ENCODE peak calls at places on chromosomes 11 and 22, in five cellular contexts. One of them, this sample, is unnamed.
A peak's percentile ranks its signal among the peaks of the same experiment; 100 is the strongest.

GRCh38 chr11:1568451-1568911 is 3.6 kb downstream of the DUSP8 start:
- DNase-seq in HEK293T: no peak
- DNase-seq in SK-N-SH: peak; percentile 34
- DNase-seq in HepG2: no peak
- DNase-seq in GM12878: no peak
- DNase-seq in this sample: no peak

GRCh38 chr11:117449111-117449693 is 121.5 kb downstream of the CEP164 start:
- DNase-seq in GM12878: no peak
- DNase-seq in HepG2: no peak
- DNase-seq in HEK293T: no peak
- DNase-seq in SK-N-SH: no peak
- DNase-seq in this sample: no peak

GRCh38 chr11:75163917-75164316 is 13.0 kb downstream of the SLCO2B1 start:
- DNase-seq in SK-N-SH: no peak
- DNase-seq in HEK293T: no peak
- DNase-seq in HepG2: no peak
- DNase-seq in GM12878: no peak
- DNase-seq in this sample: no peak

GRCh38 chr11:119651802-119652584 is 77.0 kb downstream of the NECTIN1 start:
- DNase-seq in HepG2: no peak
- DNase-seq in SK-N-SH: no peak
- DNase-seq in GM12878: no peak
- DNase-seq in HEK293T: no peak
- DNase-seq in this sample: no peak

GRCh38 chr11:100903284-100903683 is 216.2 kb downstream of the ARHGAP42 start:
- DNase-seq in GM12878: no peak
- DNase-seq in HEK293T: no peak
- DNase-seq in HepG2: no peak
- DNase-seq in SK-N-SH: no peak
- DNase-seq in this sample: no peak

GRCh38 chr11:107791343-107792048 is 67.1 kb downstream of the SLC35F2 start:
- DNase-seq in GM12878: no peak
- DNase-seq in HEK293T: no peak
- DNase-seq in SK-N-SH: no peak
- DNase-seq in HepG2: no peak
- DNase-seq in this sample: no peak

GRCh38 chr11:65083134-65083833 is 556 bp downstream of the CDCA5 start:
- DNase-seq in HEK293T: no peak
- DNase-seq in HepG2: no peak
- DNase-seq in SK-N-SH: peak; percentile 24
- DNase-seq in GM12878: no peak
- DNase-seq in this sample: peak; percentile 48

GRCh38 chr11:62898027-62898426 is 17.3 kb downstream of the SLC3A2 start:
- DNase-seq in GM12878: no peak
- DNase-seq in HEK293T: no peak
- DNase-seq in HepG2: no peak
- DNase-seq in SK-N-SH: no peak
- DNase-seq in this sample: no peak

GRCh38 chr22:38125731-38126344 is 15.4 kb upstream of the BAIAP2L2 start:
- DNase-seq in SK-N-SH: no peak
- DNase-seq in GM12878: no peak
- DNase-seq in HEK293T: no peak
- DNase-seq in HepG2: no peak
- DNase-seq in this sample: no peak

GRCh38 chr11:68347841-68348240 is 35.5 kb downstream of the LRP5 start:
- DNase-seq in SK-N-SH: no peak
- DNase-seq in GM12878: no peak
- DNase-seq in HepG2: no peak
- DNase-seq in HEK293T: no peak
- DNase-seq in this sample: no peak

GRCh38 chr22:23376256-23376655 is 195.9 kb downstream of the BCR start:
- DNase-seq in HEK293T: peak; percentile 69
- DNase-seq in GM12878: peak; percentile 1
- DNase-seq in HepG2: peak; percentile 18
- DNase-seq in SK-N-SH: no peak
- DNase-seq in this sample: peak; percentile 56

GRCh38 chr11:17550455-17551346 is 3.6 kb downstream of the OTOG start:
- DNase-seq in HEK293T: no peak
- DNase-seq in GM12878: no peak
- DNase-seq in SK-N-SH: no peak
- DNase-seq in HepG2: no peak
- DNase-seq in this sample: no peak

GRCh38 chr11:21707116-21707769 is 485.6 kb upstream of the ANO5 start:
- DNase-seq in SK-N-SH: no peak
- DNase-seq in HEK293T: no peak
- DNase-seq in GM12878: no peak
- DNase-seq in HepG2: no peak
- DNase-seq in this sample: no peak

GRCh38 chr22:17047656-17048055 is 37.1 kb upstream of the IL17RA start:
- DNase-seq in HepG2: no peak
- DNase-seq in HEK293T: no peak
- DNase-seq in GM12878: no peak
- DNase-seq in SK-N-SH: no peak
- DNase-seq in this sample: no peak

GRCh38 chr11:6442441-6442840 is 1.7 kb upstream of the HPX start:
- DNase-seq in SK-N-SH: no peak
- DNase-seq in GM12878: no peak
- DNase-seq in HEK293T: no peak
- DNase-seq in HepG2: no peak
- DNase-seq in this sample: no peak

GRCh38 chr22:31604746-31605705 is 57.0 kb downstream of the PISD start:
- DNase-seq in GM12878: no peak
- DNase-seq in HEK293T: no peak
- DNase-seq in SK-N-SH: no peak
- DNase-seq in HepG2: peak; percentile 39
- DNase-seq in this sample: no peak

GRCh38 chr11:19598876-19599275 is 113.8 kb upstream of the NAV2 start:
- DNase-seq in HepG2: no peak
- DNase-seq in HEK293T: no peak
- DNase-seq in GM12878: no peak
- DNase-seq in SK-N-SH: no peak
- DNase-seq in this sample: no peak

GRCh38 chr22:48855593-48856307 is 971.9 kb downstream of the BRD1 start:
- DNase-seq in HepG2: no peak
- DNase-seq in GM12878: no peak
- DNase-seq in SK-N-SH: no peak
- DNase-seq in HEK293T: no peak
- DNase-seq in this sample: no peak

GRCh38 chr11:115384236-115384635 is 120.0 kb downstream of the CADM1 start:
- DNase-seq in HepG2: no peak
- DNase-seq in HEK293T: no peak
- DNase-seq in SK-N-SH: no peak
- DNase-seq in GM12878: no peak
- DNase-seq in this sample: no peak

GRCh38 chr11:66231561-66231960 is 36.9 kb upstream of the RAB1B start:
- DNase-seq in GM12878: no peak
- DNase-seq in SK-N-SH: no peak
- DNase-seq in HepG2: no peak
- DNase-seq in HEK293T: no peak
- DNase-seq in this sample: no peak
- TF ChIP-seq FOXM1 in GM12878: no peak
- TF ChIP-seq FOXM1 in SK-N-SH: no peak
- TF ChIP-seq FOXM1 in HepG2: no peak
- TF ChIP-seq FOXM1 in HEK293T: no peak
- TF ChIP-seq FOXM1 in this sample: no peak

DNA sequence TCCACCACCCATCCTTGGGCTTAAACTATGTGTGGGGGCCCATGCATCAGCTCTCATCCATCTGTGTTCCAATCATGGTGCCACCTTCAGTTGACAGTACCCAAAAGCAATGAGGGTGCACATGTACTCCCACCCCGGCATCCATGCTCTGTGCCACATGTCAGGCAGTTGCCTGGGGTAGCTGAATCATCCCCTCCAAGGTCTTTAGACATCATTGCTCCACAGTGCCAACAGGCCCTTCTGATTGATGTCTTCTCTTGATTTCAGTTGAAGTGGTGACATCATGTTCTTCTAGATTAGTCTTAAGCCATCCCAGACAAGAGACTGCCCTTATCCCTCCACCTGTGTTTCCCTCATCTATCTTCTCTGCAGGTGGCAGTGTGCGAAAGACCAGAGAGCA is 42.5 kb downstream of the TMPRSS5 start:
- DNase-seq in SK-N-SH: no peak
- DNase-seq in HepG2: no peak
- DNase-seq in HEK293T: no peak
- DNase-seq in GM12878: no peak
- DNase-seq in this sample: peak; percentile 35
- TF ChIP-seq FOXM1 in SK-N-SH: no peak
- TF ChIP-seq FOXM1 in HepG2: no peak
- TF ChIP-seq FOXM1 in HEK293T: no peak
- TF ChIP-seq FOXM1 in GM12878: no peak
- TF ChIP-seq FOXM1 in this sample: no peak

GRCh38 chr11:33347490-33348125 is 90.4 kb downstream of the HIPK3 start:
- DNase-seq in HepG2: no peak
- DNase-seq in GM12878: no peak
- DNase-seq in SK-N-SH: peak; percentile 11
- DNase-seq in HEK293T: peak; percentile 17
- DNase-seq in this sample: no peak
- TF ChIP-seq FOXM1 in HepG2: no peak
- TF ChIP-seq FOXM1 in GM12878: no peak
- TF ChIP-seq FOXM1 in SK-N-SH: no peak
- TF ChIP-seq FOXM1 in HEK293T: no peak
- TF ChIP-seq FOXM1 in this sample: no peak

GRCh38 chr11:102061276-102061675 is 14.0 kb downstream of the CFAP300 start:
- DNase-seq in SK-N-SH: no peak
- DNase-seq in GM12878: no peak
- DNase-seq in HEK293T: peak; percentile 36
- DNase-seq in HepG2: peak; percentile 21
- DNase-seq in this sample: no peak
- TF ChIP-seq FOXM1 in SK-N-SH: no peak
- TF ChIP-seq FOXM1 in GM12878: no peak
- TF ChIP-seq FOXM1 in HEK293T: no peak
- TF ChIP-seq FOXM1 in HepG2: no peak
- TF ChIP-seq FOXM1 in this sample: no peak

GRCh38 chr22:45966892-45967365 is 10.0 kb downstream of the WNT7B start:
- DNase-seq in SK-N-SH: no peak
- DNase-seq in HEK293T: no peak
- DNase-seq in HepG2: peak; percentile 36
- DNase-seq in GM12878: no peak
- DNase-seq in this sample: no peak

GRCh38 chr22:45969414-45969799 is 7.6 kb downstream of the WNT7B start:
- DNase-seq in HEK293T: no peak
- DNase-seq in SK-N-SH: peak; percentile 57
- DNase-seq in GM12878: no peak
- DNase-seq in HepG2: no peak
- DNase-seq in this sample: no peak

GRCh38 chr22:45968751-45969413 is 8.1 kb downstream of the WNT7B start:
- DNase-seq in SK-N-SH: peak; percentile 24
- DNase-seq in HEK293T: no peak
- DNase-seq in HepG2: no peak
- DNase-seq in GM12878: no peak
- DNase-seq in this sample: no peak

GRCh38 chr22:45966320-45966891 is 10.6 kb downstream of the WNT7B start:
- DNase-seq in GM12878: no peak
- DNase-seq in HEK293T: no peak
- DNase-seq in SK-N-SH: no peak
- DNase-seq in HepG2: no peak
- DNase-seq in this sample: no peak

GRCh38 chr22:45968003-45968650 is 8.8 kb downstream of the WNT7B start:
- DNase-seq in HEK293T: no peak
- DNase-seq in HepG2: no peak
- DNase-seq in SK-N-SH: no peak
- DNase-seq in GM12878: no peak
- DNase-seq in this sample: no peak
- TF ChIP-seq FOXM1 in HEK293T: no peak
- TF ChIP-seq FOXM1 in HepG2: no peak
- TF ChIP-seq FOXM1 in SK-N-SH: no peak
- TF ChIP-seq FOXM1 in GM12878: no peak
- TF ChIP-seq FOXM1 in this sample: no peak

GRCh38 chr11:69435161-69435990 is 46.1 kb upstream of the LINC01488 start:
- DNase-seq in HepG2: no peak
- DNase-seq in HEK293T: no peak
- DNase-seq in GM12878: no peak
- DNase-seq in SK-N-SH: no peak
- DNase-seq in this sample: no peak

GRCh38 chr11:69438286-69438920 is 43.1 kb upstream of the LINC01488 start:
- DNase-seq in HEK293T: no peak
- DNase-seq in SK-N-SH: no peak
- DNase-seq in GM12878: no peak
- DNase-seq in HepG2: no peak
- DNase-seq in this sample: no peak

GRCh38 chr11:69436041-69436982 is 45.2 kb upstream of the LINC01488 start:
- DNase-seq in HepG2: no peak
- DNase-seq in HEK293T: no peak
- DNase-seq in GM12878: no peak
- DNase-seq in SK-N-SH: no peak
- DNase-seq in this sample: no peak

GRCh38 chr11:69437876-69438205 is 43.6 kb upstream of the LINC01488 start:
- DNase-seq in GM12878: no peak
- DNase-seq in HepG2: no peak
- DNase-seq in HEK293T: no peak
- DNase-seq in SK-N-SH: no peak
- DNase-seq in this sample: no peak

GRCh38 chr11:69437001-69437875 is 44.2 kb upstream of the LINC01488 start:
- DNase-seq in GM12878: no peak
- DNase-seq in HEK293T: no peak
- DNase-seq in SK-N-SH: no peak
- DNase-seq in HepG2: peak; percentile 82
- DNase-seq in this sample: no peak
- TF ChIP-seq FOXM1 in GM12878: no peak
- TF ChIP-seq FOXM1 in HEK293T: no peak
- TF ChIP-seq FOXM1 in SK-N-SH: no peak
- TF ChIP-seq FOXM1 in HepG2: no peak
- TF ChIP-seq FOXM1 in this sample: no peak

This sample was measured in K562.